ENCODE peak calls at places on chromosome 13, in ten cellular contexts. R, E, M, F, S, Y, D, H, P and N are unnamed samples.

GRCh38 chr13:97226788-97227627 is 4.9 kb downstream of the MBNL2 start:
- DNase-seq in R (peak; percentile 55), E (no peak), M (no peak), F (peak; percentile 27), S (peak; percentile 70), Y (peak; percentile 51), D (no peak), H (no peak), P (no peak), N (peak; percentile 57)

GRCh38 chr13:36414461-36414860 is 17.8 kb upstream of the CCNA1 start:
- DNase-seq in R (no peak), E (no peak), M (no peak), F (no peak), S (no peak), Y (no peak), D (no peak), H (no peak), P (no peak), N (no peak)

GRCh38 chr13:107202371-107203023 is 634.6 kb upstream of the ARGLU1 start:
- DNase-seq in R (no peak), E (no peak), M (no peak), F (no peak), S (no peak), Y (no peak), D (peak; percentile 76), H (no peak), P (no peak), N (peak; percentile 97)

GRCh38 chr13:44819245-44819644 is 170.0 kb downstream of the NUFIP1 start:
- DNase-seq in R (no peak), E (no peak), M (no peak), F (no peak), S (no peak), Y (no peak), D (peak; percentile 86), H (no peak), P (no peak), N (peak; percentile 82)

GRCh38 chr13:23433171-23434153 is at the start of gene SACS:
- DNase-seq in R (no peak), E (peak; percentile 82), M (no peak), F (no peak), S (peak; percentile 89), Y (no peak), D (peak; percentile 65), H (no peak), P (no peak), N (peak; percentile 48)

GRCh38 chr13:106986033-106986484 is 418.1 kb upstream of the ARGLU1 start:
- DNase-seq in R (no peak), E (peak; percentile 16), M (no peak), F (no peak), S (no peak), Y (no peak), D (no peak), H (peak; percentile 58), P (no peak), N (peak; percentile 1)

GRCh38 chr13:41700790-41701310 is 243.5 kb downstream of the RGCC start:
- DNase-seq in R (no peak), E (no peak), M (no peak), F (no peak), S (no peak), Y (no peak), D (peak; percentile 53), H (peak; percentile 65), P (no peak), N (peak; percentile 55)

GRCh38 chr13:83935566-83935965 is 53.3 kb upstream of the SLITRK1 start:
- DNase-seq in R (no peak), E (no peak), M (no peak), F (no peak), S (no peak), Y (no peak), D (no peak), H (no peak), P (no peak), N (no peak)